ENCODE peak calls at places on chromosomes 4 and X, in seven cellular contexts. One of them, this sample, is unnamed.

GRCh38 chr4:3201718-3202702 is 46.9 kb upstream of the MSANTD1 start:
- DNase-seq in pancreas: no peak
- DNase-seq in HCT116: no peak
- DNase-seq in endothelial cell of umbilical vein: no peak
- DNase-seq in cardiac muscle cell: no peak
- DNase-seq in GM12878: peak
- DNase-seq in heart left ventricle: no peak
- DNase-seq in this sample: no peak

GRCh38 chr4:85639946-85640345 is 165.0 kb downstream of the ARHGAP24 start:
- DNase-seq in heart left ventricle: no peak
- DNase-seq in endothelial cell of umbilical vein: no peak
- DNase-seq in HCT116: no peak
- DNase-seq in cardiac muscle cell: no peak
- DNase-seq in GM12878: no peak
- DNase-seq in pancreas: no peak
- DNase-seq in this sample: no peak

GRCh38 chrX:132480581-132481203 is 8.1 kb downstream of the MBNL3 start:
- DNase-seq in GM12878: peak
- DNase-seq in endothelial cell of umbilical vein: peak
- DNase-seq in heart left ventricle: no peak
- DNase-seq in cardiac muscle cell: peak
- DNase-seq in HCT116: no peak
- DNase-seq in pancreas: no peak
- DNase-seq in this sample: peak

GRCh38 chr4:3661989-3662388 is 104.2 kb upstream of the ADRA2C start:
- DNase-seq in pancreas: no peak
- DNase-seq in GM12878: no peak
- DNase-seq in heart left ventricle: no peak
- DNase-seq in HCT116: no peak
- DNase-seq in endothelial cell of umbilical vein: no peak
- DNase-seq in cardiac muscle cell: no peak
- DNase-seq in this sample: no peak

GRCh38 chrX:133741303-133741702 is 244.1 kb downstream of the GPC3 start:
- DNase-seq in cardiac muscle cell: no peak
- DNase-seq in HCT116: no peak
- DNase-seq in heart left ventricle: no peak
- DNase-seq in endothelial cell of umbilical vein: no peak
- DNase-seq in GM12878: no peak
- DNase-seq in pancreas: no peak
- DNase-seq in this sample: no peak

GRCh38 chr4:184267673-184268573 is 50.2 kb upstream of the ENPP6 start:
- DNase-seq in cardiac muscle cell: no peak
- DNase-seq in pancreas: no peak
- DNase-seq in endothelial cell of umbilical vein: peak
- DNase-seq in heart left ventricle: no peak
- DNase-seq in HCT116: peak
- DNase-seq in GM12878: peak
- DNase-seq in this sample: peak

GRCh38 chrX:3231766-3232165 is 114.7 kb downstream of the MXRA5 start:
- DNase-seq in pancreas: no peak
- DNase-seq in heart left ventricle: no peak
- DNase-seq in cardiac muscle cell: no peak
- DNase-seq in endothelial cell of umbilical vein: no peak
- DNase-seq in GM12878: no peak
- DNase-seq in HCT116: no peak
- DNase-seq in this sample: no peak

GRCh38 chrX:120768681-120769080 is 107.0 kb downstream of the CT47B1 start:
- DNase-seq in cardiac muscle cell: no peak
- DNase-seq in endothelial cell of umbilical vein: peak
- DNase-seq in HCT116: no peak
- DNase-seq in heart left ventricle: no peak
- DNase-seq in GM12878: no peak
- DNase-seq in pancreas: no peak
- DNase-seq in this sample: no peak

GRCh38 chr4:15420642-15421041 is 7.2 kb upstream of the C1QTNF7 start:
- DNase-seq in HCT116: no peak
- DNase-seq in cardiac muscle cell: no peak
- DNase-seq in endothelial cell of umbilical vein: no peak
- DNase-seq in pancreas: no peak
- DNase-seq in GM12878: no peak
- DNase-seq in heart left ventricle: no peak
- DNase-seq in this sample: no peak

GRCh38 chr4:152719856-152720556 is 40.2 kb upstream of the TMEM154 start:
- DNase-seq in endothelial cell of umbilical vein: no peak
- DNase-seq in HCT116: no peak
- DNase-seq in pancreas: no peak
- DNase-seq in heart left ventricle: no peak
- DNase-seq in GM12878: no peak
- DNase-seq in cardiac muscle cell: no peak
- DNase-seq in this sample: no peak

GRCh38 chr4:6692806-6693205 is 872 bp upstream of the S100P start:
- DNase-seq in HCT116: no peak
- DNase-seq in heart left ventricle: no peak
- DNase-seq in cardiac muscle cell: no peak
- DNase-seq in pancreas: no peak
- DNase-seq in GM12878: no peak
- DNase-seq in endothelial cell of umbilical vein: no peak
- DNase-seq in this sample: no peak

GRCh38 chr4:17366496-17366895 is 145.4 kb downstream of the QDPR start:
- DNase-seq in HCT116: no peak
- DNase-seq in cardiac muscle cell: no peak
- DNase-seq in heart left ventricle: no peak
- DNase-seq in GM12878: no peak
- DNase-seq in pancreas: no peak
- DNase-seq in endothelial cell of umbilical vein: no peak
- DNase-seq in this sample: peak

GRCh38 chr4:78656968-78657445 is 105.4 kb downstream of the ANXA3 start:
- DNase-seq in endothelial cell of umbilical vein: peak
- DNase-seq in HCT116: no peak
- DNase-seq in cardiac muscle cell: no peak
- DNase-seq in heart left ventricle: no peak
- DNase-seq in GM12878: no peak
- DNase-seq in pancreas: no peak
- DNase-seq in this sample: no peak

GRCh38 chr4:676871-677235 is 2.5 kb downstream of the MYL5 start:
- DNase-seq in pancreas: no peak
- DNase-seq in GM12878: no peak
- DNase-seq in HCT116: no peak
- DNase-seq in endothelial cell of umbilical vein: no peak
- DNase-seq in heart left ventricle: peak
- DNase-seq in cardiac muscle cell: no peak
- DNase-seq in this sample: no peak

GRCh38 chr4:153497988-153498967 is 32.1 kb downstream of the TMEM131L start:
- DNase-seq in GM12878: peak
- DNase-seq in cardiac muscle cell: no peak
- DNase-seq in endothelial cell of umbilical vein: no peak
- DNase-seq in pancreas: no peak
- DNase-seq in heart left ventricle: no peak
- DNase-seq in HCT116: no peak
- DNase-seq in this sample: no peak

GRCh38 chrX:79259073-79259689 is 108.0 kb downstream of the ITM2A start:
- DNase-seq in GM12878: peak
- DNase-seq in HCT116: no peak
- DNase-seq in endothelial cell of umbilical vein: no peak
- DNase-seq in cardiac muscle cell: no peak
- DNase-seq in heart left ventricle: no peak
- DNase-seq in pancreas: no peak
- DNase-seq in this sample: no peak

GRCh38 chr4:44016582-44017421 is 431.8 kb downstream of the KCTD8 start:
- DNase-seq in endothelial cell of umbilical vein: no peak
- DNase-seq in GM12878: no peak
- DNase-seq in heart left ventricle: no peak
- DNase-seq in cardiac muscle cell: no peak
- DNase-seq in HCT116: no peak
- DNase-seq in pancreas: no peak
- DNase-seq in this sample: no peak

GRCh38 chr4:1793496-1793840 is 375 bp downstream of the FGFR3 start:
- DNase-seq in cardiac muscle cell: peak
- DNase-seq in pancreas: peak
- DNase-seq in GM12878: no peak
- DNase-seq in HCT116: no peak
- DNase-seq in endothelial cell of umbilical vein: no peak
- DNase-seq in heart left ventricle: no peak
- DNase-seq in this sample: no peak

GRCh38 chrX:117002981-117003380 is 540.2 kb upstream of the CT83 start:
- DNase-seq in GM12878: no peak
- DNase-seq in pancreas: no peak
- DNase-seq in endothelial cell of umbilical vein: no peak
- DNase-seq in HCT116: no peak
- DNase-seq in cardiac muscle cell: no peak
- DNase-seq in heart left ventricle: no peak
- DNase-seq in this sample: no peak

GRCh38 chrX:53714580-53715335 is 28.2 kb upstream of the HUWE1 start:
- DNase-seq in endothelial cell of umbilical vein: peak
- DNase-seq in GM12878: peak
- DNase-seq in heart left ventricle: no peak
- DNase-seq in HCT116: peak
- DNase-seq in pancreas: no peak
- DNase-seq in cardiac muscle cell: no peak
- DNase-seq in this sample: peak

GRCh38 chr4:72207196-72207595 is 175.4 kb downstream of the NPFFR2 start:
- DNase-seq in GM12878: no peak
- DNase-seq in cardiac muscle cell: no peak
- DNase-seq in pancreas: no peak
- DNase-seq in endothelial cell of umbilical vein: no peak
- DNase-seq in HCT116: no peak
- DNase-seq in heart left ventricle: no peak
- DNase-seq in this sample: no peak

GRCh38 chr4:39713691-39714090 is 15.8 kb downstream of the UBE2K start:
- DNase-seq in cardiac muscle cell: no peak
- DNase-seq in pancreas: no peak
- DNase-seq in heart left ventricle: no peak
- DNase-seq in endothelial cell of umbilical vein: no peak
- DNase-seq in GM12878: no peak
- DNase-seq in HCT116: no peak
- DNase-seq in this sample: no peak

GRCh38 chrX:20252392-20253231 is 14.1 kb downstream of the RPS6KA3 start:
- DNase-seq in HCT116: peak
- DNase-seq in GM12878: no peak
- DNase-seq in pancreas: peak
- DNase-seq in endothelial cell of umbilical vein: peak
- DNase-seq in heart left ventricle: peak
- DNase-seq in cardiac muscle cell: peak
- DNase-seq in this sample: peak

GRCh38 chrX:141183000-141183399 is 6.1 kb upstream of the LDOC1 start:
- DNase-seq in endothelial cell of umbilical vein: no peak
- DNase-seq in cardiac muscle cell: no peak
- DNase-seq in heart left ventricle: no peak
- DNase-seq in pancreas: no peak
- DNase-seq in GM12878: no peak
- DNase-seq in HCT116: no peak
- DNase-seq in this sample: no peak

GRCh38 chr4:118076958-118077766 is 42.9 kb downstream of the NDST3 start:
- DNase-seq in endothelial cell of umbilical vein: peak
- DNase-seq in cardiac muscle cell: no peak
- DNase-seq in heart left ventricle: no peak
- DNase-seq in HCT116: peak
- DNase-seq in pancreas: no peak
- DNase-seq in GM12878: no peak
- DNase-seq in this sample: no peak

GRCh38 chr4:26238426-26238781 is 82.4 kb upstream of the RBPJ start:
- DNase-seq in heart left ventricle: no peak
- DNase-seq in cardiac muscle cell: no peak
- DNase-seq in GM12878: no peak
- DNase-seq in HCT116: no peak
- DNase-seq in endothelial cell of umbilical vein: no peak
- DNase-seq in pancreas: no peak
- DNase-seq in this sample: no peak

GRCh38 chr4:103802766-103803165 is 83.0 kb upstream of the TACR3 start:
- DNase-seq in pancreas: no peak
- DNase-seq in endothelial cell of umbilical vein: no peak
- DNase-seq in HCT116: no peak
- DNase-seq in cardiac muscle cell: no peak
- DNase-seq in GM12878: no peak
- DNase-seq in heart left ventricle: no peak
- DNase-seq in this sample: no peak
- TF ChIP-seq CTCF in pancreas: no peak
- TF ChIP-seq CTCF in endothelial cell of umbilical vein: no peak
- TF ChIP-seq CTCF in HCT116: no peak
- TF ChIP-seq CTCF in cardiac muscle cell: no peak
- TF ChIP-seq CTCF in GM12878: no peak
- TF ChIP-seq CTCF in heart left ventricle: no peak
- TF ChIP-seq CTCF in this sample: no peak

DNA sequence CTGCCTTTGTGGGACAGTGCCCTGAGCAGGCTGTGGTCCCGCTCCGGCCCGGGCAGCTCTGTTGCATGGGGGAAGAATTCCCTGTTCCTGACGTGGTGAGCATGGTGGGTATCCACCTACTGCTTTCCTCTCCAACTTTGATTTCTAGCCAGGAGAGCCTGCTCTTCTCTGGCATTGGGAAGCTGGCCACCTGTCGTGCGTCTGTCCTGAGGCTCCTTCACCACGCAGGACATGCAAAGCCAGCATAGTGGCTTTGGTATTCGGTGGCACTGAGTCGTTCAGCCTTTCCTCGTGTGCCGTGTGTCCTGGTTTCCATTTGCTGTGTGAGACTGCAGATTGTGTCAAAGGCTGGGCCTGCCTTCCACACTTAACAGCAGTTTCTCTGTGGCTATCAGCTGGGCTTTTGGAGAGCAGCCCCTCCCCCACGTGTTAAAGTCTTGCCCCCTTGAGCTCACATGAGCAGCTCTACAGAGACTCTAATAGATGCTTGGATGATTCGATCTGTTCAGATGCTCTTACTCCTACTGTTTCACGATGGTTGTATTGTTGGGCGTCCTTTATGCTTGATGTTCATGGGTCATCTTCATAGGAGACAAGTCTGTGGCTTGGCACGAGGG is 46.4 kb upstream of the CLCN4 start:
- DNase-seq in pancreas: no peak
- DNase-seq in HCT116: no peak
- DNase-seq in GM12878: no peak
- DNase-seq in endothelial cell of umbilical vein: no peak
- DNase-seq in cardiac muscle cell: no peak
- DNase-seq in heart left ventricle: no peak
- DNase-seq in this sample: no peak
- H3K27ac ChIP-seq in pancreas: no peak
- H3K27ac ChIP-seq in HCT116: no peak
- H3K27ac ChIP-seq in GM12878: peak
- H3K27ac ChIP-seq in endothelial cell of umbilical vein: peak
- H3K27ac ChIP-seq in cardiac muscle cell: no peak
- H3K27ac ChIP-seq in heart left ventricle: peak
- H3K27ac ChIP-seq in this sample: peak

GRCh38 chrX:71577682-71578081 is 555 bp upstream of the GCNA start:
- DNase-seq in cardiac muscle cell: no peak
- DNase-seq in endothelial cell of umbilical vein: no peak
- DNase-seq in GM12878: no peak
- DNase-seq in heart left ventricle: no peak
- DNase-seq in pancreas: no peak
- DNase-seq in HCT116: no peak
- DNase-seq in this sample: no peak
- TF ChIP-seq CTCF in cardiac muscle cell: no peak
- TF ChIP-seq CTCF in endothelial cell of umbilical vein: no peak
- TF ChIP-seq CTCF in GM12878: no peak
- TF ChIP-seq CTCF in heart left ventricle: no peak
- TF ChIP-seq CTCF in pancreas: no peak
- TF ChIP-seq CTCF in HCT116: no peak
- TF ChIP-seq CTCF in this sample: no peak

DNA sequence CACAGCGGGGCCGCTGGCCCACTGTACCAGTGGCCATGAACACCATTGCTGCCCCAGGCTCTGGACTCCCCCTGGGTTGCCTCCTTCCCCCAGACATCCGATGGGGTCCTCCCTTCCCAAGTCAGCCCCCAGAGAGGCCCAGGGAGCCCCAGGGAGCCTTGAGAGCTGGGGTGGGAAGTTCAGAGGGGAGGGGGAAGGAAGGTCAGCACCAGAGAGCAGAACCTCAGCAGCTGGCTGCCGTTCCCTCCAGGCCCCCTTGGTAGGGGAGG is 464 bp upstream of the ARHGAP4 start:
- DNase-seq in endothelial cell of umbilical vein: no peak
- DNase-seq in HCT116: no peak
- DNase-seq in heart left ventricle: no peak
- DNase-seq in GM12878: no peak
- DNase-seq in pancreas: no peak
- DNase-seq in cardiac muscle cell: no peak
- DNase-seq in this sample: no peak
- H3K27ac ChIP-seq in endothelial cell of umbilical vein: peak
- H3K27ac ChIP-seq in HCT116: peak
- H3K27ac ChIP-seq in heart left ventricle: peak
- H3K27ac ChIP-seq in GM12878: peak
- H3K27ac ChIP-seq in pancreas: peak
- H3K27ac ChIP-seq in cardiac muscle cell: peak
- H3K27ac ChIP-seq in this sample: peak